ENCODE peak calls at places on chromosomes 2 and 18, in eight cellular contexts. N, M, U, A, Y, V, G and D are unnamed samples.
A peak's percentile ranks its signal among the peaks of the same experiment; 100 is the strongest.

GRCh38 chr18:5993938-5994337 is 98.6 kb upstream of the TMEM200C start:
- DNase-seq in G (no peak), A (no peak), Y (no peak), M (no peak), U (peak; percentile 17), V (no peak), N (peak; percentile 25), D (no peak)

GRCh38 chr18:22682720-22683119 is 250.4 kb upstream of the RBBP8 start:
- DNase-seq in U (no peak), A (no peak), Y (no peak), G (no peak), V (no peak), N (no peak), M (no peak), D (no peak)

GRCh38 chr2:191539068-191539467 is 138.9 kb upstream of the NABP1 start:
- DNase-seq in A (no peak), Y (peak; percentile 41), G (no peak), V (no peak), N (no peak), U (peak; percentile 59), M (no peak), D (peak; percentile 44)

GRCh38 chr18:23599809-23600208 is 13.5 kb upstream of the NPC1 start:
- DNase-seq in V (no peak), M (no peak), U (no peak), G (no peak), A (no peak), N (no peak), Y (no peak), D (no peak)

GRCh38 chr2:230054079-230054478 is 14.6 kb downstream of the SLC16A14 start:
- DNase-seq in G (no peak), Y (no peak), M (no peak), N (no peak), A (peak; percentile 96), V (no peak), U (no peak), D (peak; percentile 79)

GRCh38 chr2:7193457-7193856 is 276.2 kb downstream of the RNF144A start:
- DNase-seq in A (no peak), G (no peak), M (no peak), U (no peak), V (no peak), N (no peak), Y (no peak), D (no peak)

GRCh38 chr2:185456517-185456916 is 282.1 kb upstream of the FSIP2 start:
- DNase-seq in U (no peak), Y (no peak), G (no peak), A (peak; percentile 81), M (no peak), N (no peak), V (no peak), D (peak; percentile 87)

GRCh38 chr2:112199188-112199587 is 55.7 kb downstream of the ZC3H8 start:
- DNase-seq in Y (no peak), N (no peak), M (no peak), U (no peak), V (no peak), G (no peak), A (no peak), D (no peak)

GRCh38 chr2:218193716-218194115 is 23.3 kb upstream of the ARPC2 start:
- DNase-seq in N (no peak), V (no peak), Y (no peak), A (no peak), G (peak; percentile 1), M (no peak), U (no peak), D (no peak)

GRCh38 chr2:34849827-34850226 is 1250.7 kb upstream of the FAM98A start:
- DNase-seq in G (no peak), Y (no peak), A (no peak), U (no peak), M (no peak), V (no peak), N (no peak), D (no peak)

GRCh38 chr2:72539145-72539552 is 286.7 kb downstream of the EXOC6B start:
- DNase-seq in Y (no peak), A (peak; percentile 84), U (no peak), N (no peak), G (no peak), M (no peak), V (no peak), D (no peak)

GRCh38 chr2:74081030-74081429 is 66.7 kb downstream of the BOLA3 start:
- DNase-seq in N (no peak), M (no peak), U (no peak), V (no peak), Y (no peak), A (no peak), G (no peak), D (no peak)

GRCh38 chr2:75484840-75485239 is 75.9 kb downstream of the EVA1A start:
- DNase-seq in A (no peak), U (no peak), Y (no peak), M (no peak), N (no peak), G (no peak), V (no peak), D (no peak)

GRCh38 chr2:119338826-119339561 is 27.6 kb downstream of the C2orf76 start:
- DNase-seq in M (no peak), G (no peak), N (no peak), A (no peak), V (no peak), U (no peak), Y (no peak), D (no peak)

GRCh38 chr2:96556441-96557330 is 20.1 kb downstream of the ARID5A start:
- DNase-seq in U (no peak), V (peak; percentile 67), G (no peak), A (peak; percentile 99), M (peak; percentile 93), Y (no peak), N (peak; percentile 29), D (peak; percentile 90)

GRCh38 chr18:11689031-11689971 is at the start of gene GNAL:
- DNase-seq in V (peak; percentile 75), G (peak; percentile 86), Y (peak; percentile 89), U (peak; percentile 95), M (peak; percentile 89), A (peak; percentile 80), N (peak; percentile 88), D (peak; percentile 74)

GRCh38 chr2:190084704-190085103 is 22.2 kb upstream of the MSTN start:
- DNase-seq in Y (no peak), U (no peak), V (no peak), N (no peak), M (no peak), A (no peak), G (no peak), D (no peak)
- TF ChIP-seq CTCF in Y (no peak), U (peak; percentile 68), V (no peak), N (peak; percentile 37), M (peak; percentile 12), A (no peak), G (no peak), D (no peak)

GRCh38 chr18:56085561-56085960 is 497.6 kb upstream of the TCF4 start:
- DNase-seq in V (no peak), G (no peak), N (no peak), A (peak; percentile 80), M (no peak), Y (no peak), U (no peak), D (peak; percentile 70)

GRCh38 chr18:56086176-56086575 is 498.2 kb upstream of the TCF4 start:
- DNase-seq in U (no peak), M (no peak), Y (no peak), V (no peak), N (no peak), A (no peak), G (no peak), D (no peak)

GRCh38 chr18:56083889-56084288 is 495.9 kb upstream of the TCF4 start:
- DNase-seq in U (no peak), A (no peak), V (no peak), M (no peak), N (peak; percentile 40), G (no peak), Y (no peak), D (no peak)

GRCh38 chr18:56086786-56087185 is 498.8 kb upstream of the TCF4 start:
- DNase-seq in G (no peak), U (no peak), V (no peak), Y (no peak), N (no peak), A (no peak), M (no peak), D (no peak)

DNA sequence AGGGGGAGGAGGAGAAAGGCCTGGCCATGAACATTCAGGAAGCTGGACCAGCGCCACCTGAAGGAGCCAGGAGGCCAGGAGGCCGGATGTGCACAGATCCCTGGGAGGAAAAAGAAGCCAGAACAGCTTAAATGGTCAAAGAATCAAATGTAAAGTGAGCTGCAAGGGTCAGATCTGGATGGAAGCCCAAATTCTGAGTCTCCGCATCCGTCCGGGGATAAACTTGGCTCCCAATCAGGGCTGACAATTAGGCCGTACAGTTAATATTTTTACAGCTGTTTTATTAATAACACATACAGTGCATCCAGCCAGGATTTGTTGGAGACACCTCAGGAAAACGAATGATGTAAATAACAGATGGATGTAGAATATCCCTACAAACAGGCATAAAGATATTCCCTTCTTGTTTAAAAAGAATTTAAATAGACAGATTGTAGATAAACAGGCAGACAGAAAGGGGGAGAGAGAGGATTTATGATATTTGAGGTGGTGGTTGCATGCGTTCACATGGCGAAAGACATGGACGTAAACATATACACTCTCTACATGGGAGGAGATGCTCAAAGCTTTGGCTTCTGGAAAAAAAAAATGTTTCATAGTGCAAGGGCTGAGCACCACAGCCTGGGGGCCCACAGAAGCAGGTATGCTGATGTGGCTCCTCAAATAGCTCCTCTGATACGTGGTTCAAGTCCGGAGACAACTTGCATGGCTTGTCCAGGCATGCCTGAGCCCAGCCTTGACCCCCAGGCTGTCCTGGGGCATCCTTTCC is 495.3 kb upstream of the TCF4 start:
- DNase-seq in U (peak; percentile 56), G (no peak), M (no peak), V (peak; percentile 22), A (no peak), N (no peak), Y (peak; percentile 19), D (no peak)
- TF ChIP-seq CTCF in U (peak; percentile 64), G (no peak), M (no peak), V (no peak), A (no peak), N (peak; percentile 51), Y (no peak), D (no peak)

GRCh38 chr2:141109633-141110032 is 1021.2 kb downstream of the LRP1B start:
- DNase-seq in N (peak; percentile 38), M (no peak), Y (no peak), V (no peak), U (peak; percentile 53), A (no peak), G (no peak), D (peak; percentile 5)

GRCh38 chr2:141105763-141106162 is 1025.1 kb downstream of the LRP1B start:
- DNase-seq in V (no peak), N (peak; percentile 37), G (no peak), Y (peak; percentile 16), U (no peak), A (no peak), M (no peak), D (no peak)
- TF ChIP-seq CTCF in V (no peak), N (no peak), G (no peak), Y (no peak), U (no peak), A (no peak), M (no peak), D (no peak)

DNA sequence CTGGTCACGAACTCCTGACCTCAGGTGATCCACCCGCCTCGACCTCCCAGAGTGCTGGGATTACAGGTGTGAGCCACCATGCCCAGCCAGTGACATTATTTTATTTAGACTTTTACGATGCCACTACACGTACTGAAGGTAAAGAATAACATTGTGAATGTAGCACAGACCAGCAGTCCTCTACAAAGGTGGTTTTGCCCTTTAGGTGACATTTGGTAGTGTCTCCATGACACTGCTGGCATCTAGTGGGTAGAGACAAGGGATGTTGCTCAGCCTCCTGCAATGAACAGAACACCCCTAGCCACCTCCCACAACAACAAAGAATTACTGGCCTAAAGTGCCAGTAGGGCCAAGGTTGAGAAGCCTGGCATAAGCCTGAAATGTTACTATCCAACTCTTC is 69.5 kb downstream of the MYOM1 start:
- DNase-seq in Y (no peak), V (no peak), N (no peak), A (no peak), M (no peak), G (no peak), U (no peak), D (no peak)
- TF ChIP-seq CTCF in Y (no peak), V (no peak), N (no peak), A (no peak), M (no peak), G (no peak), U (peak; percentile 36), D (no peak)